ENCODE peak calls at places on chromosomes 2 and 18, in five cellular contexts. Y is lung, H is stomach, G is pancreas, X is upper lobe of left lung. V is an unnamed sample.
A peak's percentile ranks its signal among the peaks of the same experiment; 100 is the strongest.

GRCh38 chr18:79786781-79787526 is 10.8 kb upstream of the KCNG2 start:
- DNase-seq in Y (no peak), H (no peak), G (no peak), X (peak; percentile 23), V (no peak)

GRCh38 chr2:84741182-84741822 is 139.6 kb downstream of the TRABD2A start:
- DNase-seq in Y (no peak), H (peak; percentile 26), G (no peak), X (no peak), V (peak; percentile 41)

GRCh38 chr2:237358721-237359595 is 55.0 kb downstream of the COL6A3 start:
- DNase-seq in Y (no peak), H (no peak), G (no peak), X (no peak), V (no peak)

GRCh38 chr18:5710235-5710634 is 166.4 kb upstream of the EPB41L3 start:
- DNase-seq in Y (no peak), H (no peak), G (no peak), X (no peak), V (no peak)

GRCh38 chr18:62018761-62019041 is 125.9 kb upstream of the RNF152 start:
- DNase-seq in Y (no peak), H (no peak), G (no peak), X (no peak), V (no peak)

GRCh38 chr2:134086594-134087219 is 167.2 kb upstream of the MGAT5 start:
- DNase-seq in Y (no peak), H (no peak), G (no peak), X (no peak), V (no peak)

GRCh38 chr2:18380316-18380715 is 180.1 kb downstream of the RDH14 start:
- DNase-seq in Y (no peak), H (no peak), G (no peak), X (no peak), V (no peak)

GRCh38 chr2:69166812-69167468 is 154.0 kb downstream of the ANTXR1 start:
- DNase-seq in Y (no peak), H (no peak), G (no peak), X (no peak), V (no peak)

GRCh38 chr2:216109962-216110614 is 940 bp downstream of the XRCC5 start:
- DNase-seq in Y (no peak), H (no peak), G (no peak), X (no peak), V (no peak)

GRCh38 chr2:12923907-12924610 is 207.3 kb downstream of the TRIB2 start:
- DNase-seq in Y (no peak), H (no peak), G (no peak), X (no peak), V (no peak)

GRCh38 chr2:137975280-137976271 is 11.3 kb downstream of the HNMT start:
- DNase-seq in Y (no peak), H (no peak), G (peak; percentile 41), X (no peak), V (no peak)

GRCh38 chr18:79599503-79599931 is 80.1 kb upstream of the CTDP1 start:
- DNase-seq in Y (no peak), H (no peak), G (no peak), X (peak; percentile 75), V (no peak)

GRCh38 chr2:95269036-95269680 is 5.1 kb upstream of the PROM2 start:
- DNase-seq in Y (peak; percentile 26), H (peak; percentile 18), G (no peak), X (no peak), V (no peak)

GRCh38 chr2:180905002-180905401 is 75.4 kb upstream of the UBE2E3 start:
- DNase-seq in Y (no peak), H (no peak), G (no peak), X (no peak), V (peak; percentile 9)

GRCh38 chr2:1553671-1554295 is 140.5 kb downstream of the TPO start:
- DNase-seq in Y (no peak), H (no peak), G (no peak), X (no peak), V (no peak)

GRCh38 chr18:58297198-58297597 is 253.2 kb downstream of the NEDD4L start:
- DNase-seq in Y (no peak), H (no peak), G (no peak), X (no peak), V (no peak)

GRCh38 chr2:100845141-100845991 is 25.4 kb downstream of the NPAS2 start:
- DNase-seq in Y (no peak), H (peak; percentile 76), G (peak; percentile 63), X (no peak), V (no peak)

GRCh38 chr2:37344453-37345361 is at the start of gene QPCT:
- DNase-seq in Y (peak; percentile 33), H (peak; percentile 43), G (peak; percentile 35), X (peak; percentile 89), V (no peak)

GRCh38 chr2:45930396-45930792 is 278.9 kb downstream of the PRKCE start:
- DNase-seq in Y (no peak), H (no peak), G (no peak), X (no peak), V (no peak)

GRCh38 chr18:7608174-7608550 is 41.0 kb downstream of the PTPRM start:
- DNase-seq in Y (no peak), H (no peak), G (no peak), X (no peak), V (no peak)

GRCh38 chr2:48768669-48769068 is 13.1 kb upstream of the LHCGR start:
- DNase-seq in Y (no peak), H (no peak), G (no peak), X (no peak), V (no peak)

DNA sequence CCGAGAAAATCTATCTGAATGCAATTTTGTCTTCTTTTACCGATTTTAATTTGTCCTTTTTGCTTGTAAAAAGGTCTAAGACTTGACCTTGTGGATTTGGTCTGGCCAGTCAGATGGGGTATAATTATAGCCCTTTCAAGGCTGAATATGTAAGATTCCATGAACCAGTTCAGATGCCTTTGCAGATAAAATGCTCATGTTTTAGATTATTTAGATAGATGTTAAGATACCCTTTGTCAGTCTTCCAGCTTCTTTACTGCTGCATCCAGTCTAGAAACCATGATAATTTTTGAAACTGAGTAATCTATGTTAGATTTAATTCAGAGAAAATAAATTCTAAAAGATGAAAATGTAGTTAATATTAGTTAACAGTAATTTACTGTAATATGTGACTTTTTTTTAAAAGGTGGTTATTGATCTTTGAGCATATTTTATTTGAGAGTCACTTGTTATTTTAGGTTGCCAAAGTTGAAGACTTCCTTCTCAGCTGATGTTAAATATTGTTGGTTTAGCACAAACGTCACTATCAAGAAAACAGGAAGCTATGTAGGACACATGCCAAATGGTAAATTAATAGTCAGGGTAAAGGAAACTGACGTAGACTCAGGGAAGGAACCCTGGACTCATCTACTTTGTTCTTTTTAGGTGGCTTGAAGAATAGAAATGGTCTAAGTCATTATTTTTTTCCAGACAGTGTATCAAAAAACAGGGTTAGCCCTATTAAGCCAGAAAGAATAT is 29.8 kb downstream of the BABAM2 start:
- DNase-seq in Y (no peak), H (no peak), G (no peak), X (no peak), V (no peak)
- H3K27ac ChIP-seq in Y (no peak overlapping the region), H (peak overlapping the region; percentile 54), G (no peak overlapping the region), X (peak overlapping the region; percentile 24), V (no peak overlapping the region)

GRCh38 chr2:16552202-16552601 is 113.4 kb downstream of the CYRIA start:
- DNase-seq in Y (no peak), H (no peak), G (no peak), X (no peak), V (no peak)

GRCh38 chr2:16559263-16559662 is 106.4 kb downstream of the CYRIA start:
- DNase-seq in Y (no peak), H (no peak), G (no peak), X (no peak), V (no peak)

GRCh38 chr2:16553222-16553621 is 112.4 kb downstream of the CYRIA start:
- DNase-seq in Y (peak; percentile 45), H (peak; percentile 28), G (no peak), X (no peak), V (peak; percentile 16)

GRCh38 chr2:16554184-16554583 is 111.5 kb downstream of the CYRIA start:
- DNase-seq in Y (no peak), H (no peak), G (no peak), X (no peak), V (no peak)
- H3K36me3 ChIP-seq in Y (no peaks in the 10 kb centered on the region), H (peaks cover 66% of the 10 kb centered on the region), G (no peaks in the 10 kb centered on the region), X (no peaks in the 10 kb centered on the region), V (no peaks in the 10 kb centered on the region)

GRCh38 chr2:38532366-38532765 is 70.4 kb downstream of the HNRNPLL start:
- DNase-seq in Y (no peak), H (no peak), G (no peak), X (no peak), V (no peak)
- H3K27ac ChIP-seq in Y (no peak overlapping the region), H (no peak overlapping the region), G (no peak overlapping the region), X (no peak overlapping the region), V (no peak overlapping the region)

DNA sequence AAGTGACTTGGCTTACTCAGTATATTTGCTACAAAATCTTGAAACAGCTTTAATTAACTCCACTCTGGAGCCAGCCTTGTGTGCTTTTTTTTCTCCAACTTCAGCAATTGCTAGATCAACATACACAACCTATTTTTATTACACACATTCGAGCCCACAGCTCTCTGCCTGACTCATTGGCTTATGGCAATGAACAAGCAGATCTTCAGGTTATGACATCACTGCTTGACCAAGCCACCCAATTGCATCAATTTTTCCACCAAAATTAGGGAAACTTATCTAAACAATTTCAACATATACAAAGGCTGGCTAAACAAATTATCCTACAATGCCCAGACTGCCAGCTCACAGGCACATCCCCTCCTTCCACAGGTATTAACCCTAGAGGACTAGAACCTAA is 39.6 kb upstream of the PDK1 start:
- DNase-seq in Y (no peak), H (no peak), G (no peak), X (no peak), V (no peak)
- H3K36me3 ChIP-seq in Y (no peaks in the 10 kb centered on the region), H (no peaks in the 10 kb centered on the region), G (no peaks in the 10 kb centered on the region), X (no peaks in the 10 kb centered on the region), V (no peaks in the 10 kb centered on the region)

DNA sequence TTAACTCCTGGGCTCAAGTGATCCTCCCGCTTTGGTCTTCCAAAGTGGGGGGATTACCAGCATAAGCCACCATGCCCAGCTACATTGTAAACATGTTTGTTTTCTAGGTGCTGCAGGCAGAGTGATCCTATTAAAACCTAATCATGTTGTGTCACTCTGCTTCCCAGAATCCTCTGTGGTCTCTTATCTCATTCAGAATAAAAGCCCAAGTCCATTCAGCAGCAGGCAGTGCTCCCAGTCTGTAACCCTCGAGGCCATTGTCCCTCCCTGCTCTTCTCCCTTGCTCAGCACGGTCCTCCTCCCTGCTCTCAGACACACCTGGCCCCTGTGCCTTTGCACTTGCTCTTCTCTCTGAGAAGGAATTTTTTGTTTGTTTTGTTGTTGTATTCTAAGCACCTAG is 11.1 kb upstream of the CABYR start:
- DNase-seq in Y (no peak), H (no peak), G (no peak), X (no peak), V (no peak)
- H3K27ac ChIP-seq in Y (no peak overlapping the region), H (no peak overlapping the region), G (no peak overlapping the region), X (no peak overlapping the region), V (no peak overlapping the region)

GRCh38 chr2:182937864-182938263 is 71.4 kb upstream of the FRZB start:
- DNase-seq in Y (no peak), H (no peak), G (no peak), X (no peak), V (no peak)
- H3K36me3 ChIP-seq in Y (peaks cover 27% of the 10 kb centered on the region), H (peaks cover 73% of the 10 kb centered on the region), G (peaks cover 8% of the 10 kb centered on the region), X (no peaks in the 10 kb centered on the region), V (peaks cover 2% of the 10 kb centered on the region)

DNA sequence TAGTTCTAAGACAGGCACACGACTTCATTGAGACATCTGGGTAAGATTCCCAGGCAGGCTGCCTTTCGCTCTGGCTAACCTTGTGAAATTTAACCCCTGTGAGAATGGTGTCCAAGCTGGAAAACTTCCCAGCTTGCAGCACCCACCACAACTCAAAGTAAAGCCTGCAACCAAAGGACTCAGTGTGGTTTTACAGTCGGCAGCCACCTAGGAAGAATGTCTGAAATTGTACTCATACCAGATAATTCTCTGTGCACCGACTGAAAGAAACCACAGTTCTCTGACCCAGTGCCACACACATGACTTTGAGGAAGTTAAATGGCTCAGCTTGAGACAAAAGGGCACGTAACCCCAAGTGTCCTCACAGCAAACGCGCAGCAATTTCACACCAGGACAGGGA is 125.7 kb downstream of the RBMS1 start:
- DNase-seq in Y (no peak), H (no peak), G (no peak), X (no peak), V (no peak)
- H3K27ac ChIP-seq in Y (peak overlapping the region; percentile 15), H (no peak overlapping the region), G (no peak overlapping the region), X (peak overlapping the region; percentile 16), V (no peak overlapping the region)